ENCODE peak calls at places on chromosomes 6 and 20, in ten cellular contexts. A, U, W, J, G, V, M, Q, R and O are unnamed samples.

GRCh38 chr20:64048402-64049044 is 916 bp downstream of the SOX18 start:
- DNase-seq in U (no peak), R (no peak), M (no peak), V (peak), G (no peak), Q (no peak), A (no peak), W (no peak), J (no peak), O (no peak)

GRCh38 chr6:155314773-155315515 is 660 bp upstream of the TFB1M start:
- DNase-seq in V (no peak), R (peak), W (peak), J (no peak), A (peak), U (peak), G (peak), Q (peak), M (no peak), O (no peak)

GRCh38 chr6:26595669-26596269 is 984 bp upstream of the ABT1 start:
- DNase-seq in J (peak), W (peak), A (peak), M (peak), G (peak), U (peak), V (peak), Q (peak), R (peak), O (peak)

GRCh38 chr6:81929828-81930227 is 177.3 kb upstream of the TENT5A start:
- DNase-seq in J (no peak), G (peak), M (no peak), W (no peak), U (peak), A (no peak), R (peak), V (no peak), Q (no peak), O (no peak)

GRCh38 chr20:51480507-51481270 is 61.8 kb downstream of the NFATC2 start:
- DNase-seq in M (no peak), V (no peak), Q (no peak), G (no peak), J (no peak), U (no peak), R (no peak), W (no peak), A (no peak), O (no peak)

GRCh38 chr6:120736740-120737139 is 597.5 kb downstream of the TBC1D32 start:
- DNase-seq in M (no peak), U (no peak), V (no peak), W (no peak), G (no peak), R (no peak), A (no peak), Q (no peak), J (no peak), O (no peak)

GRCh38 chr6:45661667-45662066 is 283.9 kb upstream of the SUPT3H start:
- DNase-seq in A (no peak), R (no peak), W (no peak), V (no peak), U (peak), J (no peak), G (peak), Q (no peak), M (no peak), O (no peak)

GRCh38 chr6:84449220-84449619 is 221.8 kb upstream of the CEP162 start:
- DNase-seq in U (no peak), A (no peak), V (peak), G (no peak), J (no peak), Q (no peak), M (no peak), W (no peak), R (no peak), O (no peak)

GRCh38 chr6:82419859-82420258 is 56.2 kb downstream of the TPBG start:
- DNase-seq in V (no peak), U (no peak), G (no peak), Q (no peak), A (no peak), J (no peak), W (no peak), R (no peak), M (no peak), O (no peak)

GRCh38 chr6:2127484-2127911 is 117.9 kb downstream of the GMDS start:
- DNase-seq in M (no peak), G (no peak), A (no peak), W (peak), V (no peak), J (no peak), Q (no peak), R (no peak), U (no peak), O (no peak)

GRCh38 chr20:46671866-46672542 is 17.2 kb downstream of the TP53RK start:
- DNase-seq in V (no peak), R (no peak), J (no peak), U (no peak), G (no peak), A (no peak), Q (no peak), M (no peak), W (no peak), O (no peak)

GRCh38 chr20:16158090-16158975 is 414.9 kb downstream of the KIF16B start:
- DNase-seq in J (no peak), G (no peak), V (no peak), A (no peak), Q (no peak), U (no peak), M (no peak), R (no peak), W (no peak), O (no peak)

GRCh38 chr6:7730003-7730402 is 4.1 kb downstream of the BMP6 start:
- DNase-seq in U (peak), Q (no peak), A (no peak), R (no peak), G (no peak), J (no peak), W (no peak), M (no peak), V (no peak), O (no peak)